ENCODE peak calls at places on chromosome 3, in five cellular contexts. One of them, this sample, is unnamed.

GRCh38 chr3:51306093-51306492 is 79.0 kb upstream of the MANF start:
- DNase-seq in coronary artery: no peak
- DNase-seq in sigmoid colon: no peak
- DNase-seq in dorsolateral prefrontal cortex: no peak
- DNase-seq in neuronal stem cell: no peak
- DNase-seq in this sample: no peak

GRCh38 chr3:127787071-127787490 is 35.2 kb downstream of the MGLL start:
- DNase-seq in coronary artery: no peak
- DNase-seq in neuronal stem cell: no peak
- DNase-seq in sigmoid colon: peak; percentile 95
- DNase-seq in dorsolateral prefrontal cortex: no peak
- DNase-seq in this sample: peak; percentile 59

GRCh38 chr3:183114779-183115178 is 15.5 kb upstream of the MCCC1 start:
- DNase-seq in dorsolateral prefrontal cortex: no peak
- DNase-seq in neuronal stem cell: no peak
- DNase-seq in sigmoid colon: no peak
- DNase-seq in coronary artery: no peak
- DNase-seq in this sample: no peak

GRCh38 chr3:18098960-18099587 is 326.1 kb downstream of the SATB1 start:
- DNase-seq in sigmoid colon: no peak
- DNase-seq in coronary artery: no peak
- DNase-seq in dorsolateral prefrontal cortex: no peak
- DNase-seq in neuronal stem cell: no peak
- DNase-seq in this sample: no peak

GRCh38 chr3:129623447-129624118 is 17.1 kb upstream of the PLXND1 start:
- DNase-seq in dorsolateral prefrontal cortex: no peak
- DNase-seq in coronary artery: peak; percentile 84
- DNase-seq in neuronal stem cell: no peak
- DNase-seq in sigmoid colon: peak; percentile 80
- DNase-seq in this sample: no peak

GRCh38 chr3:19254189-19254588 is 105.9 kb downstream of the KCNH8 start:
- DNase-seq in dorsolateral prefrontal cortex: no peak
- DNase-seq in neuronal stem cell: no peak
- DNase-seq in coronary artery: no peak
- DNase-seq in sigmoid colon: no peak
- DNase-seq in this sample: no peak

GRCh38 chr3:193452338-193452737 is 73.8 kb upstream of the ATP13A5 start:
- DNase-seq in dorsolateral prefrontal cortex: no peak
- DNase-seq in sigmoid colon: no peak
- DNase-seq in coronary artery: no peak
- DNase-seq in neuronal stem cell: no peak
- DNase-seq in this sample: no peak

GRCh38 chr3:13884851-13885703 is 5.2 kb upstream of the WNT7A start:
- DNase-seq in neuronal stem cell: peak; percentile 33
- DNase-seq in dorsolateral prefrontal cortex: no peak
- DNase-seq in sigmoid colon: peak; percentile 13
- DNase-seq in coronary artery: peak; percentile 31
- DNase-seq in this sample: no peak

DNA sequence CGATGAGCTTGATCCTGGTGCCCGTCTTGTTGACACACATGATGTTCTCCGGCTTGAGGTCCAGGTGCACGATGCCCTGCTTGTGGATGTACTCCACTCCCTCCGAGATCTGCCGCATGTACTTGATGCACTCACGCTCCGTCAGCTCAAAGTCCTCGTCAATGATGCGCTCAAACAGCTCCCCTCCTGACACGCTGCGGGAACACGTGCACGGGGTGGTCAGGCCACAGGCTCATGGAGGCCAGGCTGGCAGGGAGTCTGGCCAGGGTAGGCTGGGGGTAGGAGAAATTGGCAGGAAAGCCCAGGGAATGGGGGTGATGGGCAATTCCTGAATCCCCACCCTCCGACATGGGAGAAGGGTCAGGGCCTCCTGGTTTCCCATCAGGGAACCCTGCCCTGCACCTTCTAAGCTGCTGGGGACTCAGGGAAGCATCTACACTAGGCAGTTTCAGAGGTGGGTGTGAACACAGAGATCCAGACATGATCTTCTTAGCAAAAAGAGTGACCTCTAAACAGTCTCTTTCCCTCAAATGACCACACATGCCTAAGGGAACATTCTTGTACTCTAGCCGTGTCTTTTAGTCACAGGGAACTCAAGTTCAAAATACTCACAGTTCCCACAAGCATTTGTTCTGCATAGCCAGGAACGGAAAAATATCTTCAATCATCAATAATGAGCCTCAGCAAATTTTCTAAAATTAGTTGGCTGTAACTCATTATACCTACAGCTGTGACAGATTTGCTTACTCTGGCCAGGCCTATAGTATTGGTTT is 55.6 kb upstream of the HACD2 start:
- DNase-seq in coronary artery: no peak
- DNase-seq in sigmoid colon: peak; percentile 72
- DNase-seq in dorsolateral prefrontal cortex: no peak
- DNase-seq in neuronal stem cell: no peak
- DNase-seq in this sample: no peak
- H3K27ac ChIP-seq in coronary artery: peak overlapping the region; percentile 66
- H3K27ac ChIP-seq in sigmoid colon: peak overlapping the region; percentile 95
- H3K27ac ChIP-seq in dorsolateral prefrontal cortex: no peak overlapping the region
- H3K27ac ChIP-seq in neuronal stem cell: no peak overlapping the region
- H3K27ac ChIP-seq in this sample: no peak overlapping the region

GRCh38 chr3:108106449-108106848 is 15.6 kb upstream of the CD47 start:
- DNase-seq in neuronal stem cell: no peak
- DNase-seq in coronary artery: no peak
- DNase-seq in sigmoid colon: no peak
- DNase-seq in dorsolateral prefrontal cortex: no peak
- DNase-seq in this sample: no peak
- H3K27ac ChIP-seq in neuronal stem cell: no peak overlapping the region
- H3K27ac ChIP-seq in coronary artery: no peak overlapping the region
- H3K27ac ChIP-seq in sigmoid colon: no peak overlapping the region
- H3K27ac ChIP-seq in dorsolateral prefrontal cortex: no peak overlapping the region
- H3K27ac ChIP-seq in this sample: no peak overlapping the region

DNA sequence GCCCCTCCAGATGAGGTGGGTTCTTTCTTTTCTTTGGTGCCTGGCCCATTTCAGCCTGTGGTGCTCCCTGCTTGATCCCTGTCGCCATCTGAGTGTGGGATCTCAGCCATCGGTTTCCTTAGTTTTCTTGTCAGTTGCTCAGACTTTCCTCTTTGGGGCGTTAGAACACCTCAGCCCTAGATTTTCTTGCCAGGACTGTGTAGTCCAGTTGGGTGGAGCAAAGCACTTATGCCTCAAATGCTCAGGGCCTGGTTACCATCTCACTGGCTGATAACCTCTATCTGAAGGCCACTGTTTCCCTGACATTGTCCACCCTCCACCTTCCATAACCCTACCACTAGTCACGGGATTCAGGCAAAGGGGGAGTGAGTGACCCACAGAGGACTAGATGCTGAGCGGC is 208.7 kb upstream of the BHLHE40 start:
- DNase-seq in neuronal stem cell: no peak
- DNase-seq in sigmoid colon: no peak
- DNase-seq in coronary artery: no peak
- DNase-seq in dorsolateral prefrontal cortex: no peak
- DNase-seq in this sample: no peak
- H3K27ac ChIP-seq in neuronal stem cell: no peak overlapping the region
- H3K27ac ChIP-seq in sigmoid colon: peak overlapping the region; percentile 83
- H3K27ac ChIP-seq in coronary artery: peak overlapping the region; percentile 86
- H3K27ac ChIP-seq in dorsolateral prefrontal cortex: no peak overlapping the region
- H3K27ac ChIP-seq in this sample: no peak overlapping the region

DNA sequence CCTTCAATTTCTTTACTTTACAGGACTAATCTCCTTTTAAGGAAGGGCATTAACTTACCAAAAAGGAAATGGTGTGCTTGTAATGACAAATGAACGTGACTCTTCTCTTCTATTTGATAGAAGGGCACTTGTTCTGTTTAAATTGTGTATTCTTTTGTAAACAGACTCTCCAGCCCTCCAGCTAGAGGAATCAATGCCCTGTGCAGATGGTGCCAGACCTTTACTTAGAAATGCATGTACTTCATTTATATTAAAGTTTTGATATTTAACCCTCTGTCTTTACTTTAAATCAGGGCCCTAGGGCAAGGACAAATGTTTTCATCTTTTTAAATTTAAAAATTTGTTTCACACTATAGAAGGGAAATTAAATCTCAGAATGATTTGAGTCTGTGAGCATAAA is 355.1 kb downstream of the GBE1 start:
- DNase-seq in sigmoid colon: no peak
- DNase-seq in dorsolateral prefrontal cortex: no peak
- DNase-seq in coronary artery: no peak
- DNase-seq in neuronal stem cell: no peak
- DNase-seq in this sample: no peak
- H3K27ac ChIP-seq in sigmoid colon: no peak overlapping the region
- H3K27ac ChIP-seq in dorsolateral prefrontal cortex: no peak overlapping the region
- H3K27ac ChIP-seq in coronary artery: no peak overlapping the region
- H3K27ac ChIP-seq in neuronal stem cell: no peak overlapping the region
- H3K27ac ChIP-seq in this sample: no peak overlapping the region

GRCh38 chr3:10284496-10284895 is 8.3 kb downstream of the GHRL start:
- DNase-seq in coronary artery: no peak
- DNase-seq in dorsolateral prefrontal cortex: no peak
- DNase-seq in sigmoid colon: no peak
- DNase-seq in neuronal stem cell: no peak
- DNase-seq in this sample: no peak
- H3K27ac ChIP-seq in coronary artery: no peak overlapping the region
- H3K27ac ChIP-seq in dorsolateral prefrontal cortex: no peak overlapping the region
- H3K27ac ChIP-seq in sigmoid colon: no peak overlapping the region
- H3K27ac ChIP-seq in neuronal stem cell: no peak overlapping the region
- H3K27ac ChIP-seq in this sample: peak overlapping the region; percentile 60

DNA sequence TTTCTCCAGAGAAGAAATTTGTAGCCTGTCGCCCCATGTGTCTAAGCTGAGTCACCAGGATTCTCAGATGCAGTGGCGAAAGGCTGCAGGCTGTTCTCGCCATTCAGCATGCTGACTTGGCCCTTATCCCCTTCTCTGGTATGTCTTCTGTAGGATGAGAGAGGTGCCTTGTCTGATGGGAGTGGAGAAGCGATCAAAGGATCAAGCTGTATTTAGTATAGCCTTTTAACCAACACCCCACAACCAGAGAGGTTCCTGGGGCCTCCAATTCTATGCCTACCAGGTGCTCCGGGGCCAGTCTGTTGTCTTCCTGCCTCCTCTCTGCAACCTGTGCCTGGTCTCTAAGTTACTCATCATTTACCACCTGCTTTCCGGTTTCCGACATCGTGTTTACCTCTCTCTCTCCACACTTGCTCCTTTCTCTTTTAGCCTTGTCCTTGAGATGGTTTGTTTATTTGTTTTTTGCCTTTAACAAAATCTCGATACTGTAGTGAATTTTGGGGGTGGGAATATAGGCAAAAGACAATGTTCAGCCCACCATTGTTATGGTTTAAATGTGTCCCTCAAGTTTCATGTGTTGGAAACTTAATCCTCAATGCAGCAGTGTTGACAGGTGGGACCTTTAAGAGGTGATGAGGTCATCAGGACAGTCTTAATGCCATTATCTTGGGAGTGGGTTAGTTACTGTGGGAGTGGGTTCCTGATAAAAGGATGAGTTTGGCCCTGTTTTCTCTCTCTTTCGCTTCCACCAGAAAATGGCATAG is 31.4 kb upstream of the MFSD1 start:
- DNase-seq in sigmoid colon: no peak
- DNase-seq in dorsolateral prefrontal cortex: no peak
- DNase-seq in neuronal stem cell: no peak
- DNase-seq in coronary artery: no peak
- DNase-seq in this sample: no peak
- H3K27ac ChIP-seq in sigmoid colon: peak overlapping the region; percentile 77
- H3K27ac ChIP-seq in dorsolateral prefrontal cortex: no peak overlapping the region
- H3K27ac ChIP-seq in neuronal stem cell: no peak overlapping the region
- H3K27ac ChIP-seq in coronary artery: peak overlapping the region; percentile 74
- H3K27ac ChIP-seq in this sample: no peak overlapping the region

DNA sequence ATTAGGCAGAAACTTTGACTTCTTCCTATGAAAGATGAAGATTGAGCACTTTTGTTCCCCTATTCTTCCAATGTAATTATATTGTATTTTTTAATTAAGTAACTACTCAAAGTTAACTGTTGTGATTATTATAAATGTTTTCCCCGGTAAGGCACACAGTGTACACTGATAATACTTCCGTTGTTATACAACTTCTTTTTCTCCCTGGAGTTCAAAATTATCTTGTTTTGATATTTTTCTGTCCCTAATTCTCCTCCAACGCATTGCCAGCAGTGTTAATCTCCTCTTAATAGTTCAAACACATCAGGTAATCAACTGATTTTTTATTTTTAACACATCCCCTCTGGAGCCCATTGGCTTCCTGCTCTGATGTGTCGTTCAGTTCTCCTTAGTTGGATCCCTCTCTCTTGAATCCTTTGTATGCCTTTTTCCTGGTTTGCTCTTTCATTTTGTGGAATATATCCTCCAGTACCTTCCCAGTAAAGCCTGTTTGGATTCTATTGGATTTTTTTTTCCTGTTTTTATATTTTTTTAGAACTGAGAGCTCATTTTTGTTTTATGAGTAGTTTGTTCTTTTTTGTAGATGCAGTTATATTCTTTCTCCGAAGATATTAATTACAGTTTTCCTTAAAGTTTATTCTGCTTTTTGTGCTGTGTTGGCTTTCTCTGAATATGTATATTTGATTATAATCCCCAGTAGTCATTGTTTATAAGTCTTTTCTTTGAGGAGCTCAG is 32.2 kb upstream of the MFSD1 start:
- DNase-seq in sigmoid colon: no peak
- DNase-seq in dorsolateral prefrontal cortex: no peak
- DNase-seq in coronary artery: no peak
- DNase-seq in neuronal stem cell: no peak
- DNase-seq in this sample: no peak
- H3K27ac ChIP-seq in sigmoid colon: peak overlapping the region; percentile 77
- H3K27ac ChIP-seq in dorsolateral prefrontal cortex: no peak overlapping the region
- H3K27ac ChIP-seq in coronary artery: peak overlapping the region; percentile 74
- H3K27ac ChIP-seq in neuronal stem cell: no peak overlapping the region
- H3K27ac ChIP-seq in this sample: no peak overlapping the region

DNA sequence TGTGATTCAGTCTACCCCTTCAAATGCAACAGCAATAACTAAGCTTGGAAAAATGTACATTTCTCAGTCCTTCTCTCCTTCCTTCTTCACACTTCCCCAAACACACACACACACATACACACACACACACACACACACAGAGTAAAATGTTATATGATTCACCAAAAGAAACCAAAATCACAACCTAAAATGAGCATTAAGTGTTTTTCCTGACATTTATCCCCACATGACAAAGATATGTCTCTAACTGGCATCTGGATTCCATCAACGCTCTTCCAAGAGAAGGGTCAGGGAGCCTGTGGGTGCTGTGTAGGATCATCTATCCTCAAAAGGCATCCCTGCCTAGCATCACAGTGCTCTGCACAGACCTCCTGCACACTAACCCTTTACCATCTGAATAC is 21.0 kb downstream of the PDZRN3 start:
- DNase-seq in neuronal stem cell: no peak
- DNase-seq in dorsolateral prefrontal cortex: no peak
- DNase-seq in sigmoid colon: peak; percentile 79
- DNase-seq in coronary artery: no peak
- DNase-seq in this sample: no peak
- H3K27ac ChIP-seq in neuronal stem cell: no peak overlapping the region
- H3K27ac ChIP-seq in dorsolateral prefrontal cortex: no peak overlapping the region
- H3K27ac ChIP-seq in sigmoid colon: peak overlapping the region; percentile 96
- H3K27ac ChIP-seq in coronary artery: peak overlapping the region; percentile 51
- H3K27ac ChIP-seq in this sample: no peak overlapping the region

DNA sequence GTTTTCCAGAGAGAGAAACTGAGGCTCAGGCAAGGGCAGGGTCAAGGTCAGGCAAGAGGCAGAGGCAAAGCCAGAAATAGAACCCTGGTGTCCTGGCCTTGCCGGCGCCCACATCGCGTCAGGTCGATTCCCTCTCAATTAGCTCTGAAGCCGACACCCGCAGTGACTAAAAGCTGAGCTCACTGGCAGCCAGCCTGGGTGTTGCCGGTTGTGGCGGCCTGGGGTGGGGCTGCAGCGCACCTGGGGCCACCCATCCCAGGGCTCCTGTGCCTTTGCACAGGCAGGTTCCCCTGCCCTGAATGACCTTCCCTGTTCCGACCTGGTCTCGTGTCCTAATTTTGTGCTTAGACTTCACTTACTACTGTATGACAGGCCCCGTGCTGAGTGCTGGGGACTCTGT is 6.2 kb downstream of the SEMA3F start:
- DNase-seq in dorsolateral prefrontal cortex: no peak
- DNase-seq in coronary artery: no peak
- DNase-seq in neuronal stem cell: no peak
- DNase-seq in sigmoid colon: no peak
- DNase-seq in this sample: no peak
- H3K27ac ChIP-seq in dorsolateral prefrontal cortex: no peak overlapping the region
- H3K27ac ChIP-seq in coronary artery: peak overlapping the region; percentile 97
- H3K27ac ChIP-seq in neuronal stem cell: no peak overlapping the region
- H3K27ac ChIP-seq in sigmoid colon: peak overlapping the region; percentile 86
- H3K27ac ChIP-seq in this sample: no peak overlapping the region